ENCODE peak calls at places on chromosomes 6 and 20, in seven cellular contexts. H is stimulated activated CD4-positive, alpha-beta T cell treated with anti-CD3 and anti-CD28 coated beads, Interleukin-1b, Interleukin-23, amount 100 ng/mL, for 1 hour; W is IMR-90; Y is non-pigmented ciliary epithelial cell; T is LoVo; F is RCC 7860; O is GF-D8. R is an unnamed sample.

GRCh38 chr20:34022154-34022842 is 28.6 kb downstream of the RALY start:
- DNase-seq in W (no peak), T (peak; percentile 12), H (no peak), O (no peak), Y (no peak), F (no peak), R (peak; percentile 12)

GRCh38 chr6:33778475-33779121 is 10.3 kb downstream of the LEMD2 start:
- DNase-seq in Y (no peak), T (no peak), H (no peak), O (no peak), F (no peak), W (no peak), R (no peak)

GRCh38 chr6:147285087-147285855 is 81.1 kb downstream of the STXBP5 start:
- DNase-seq in W (peak; percentile 65), T (peak; percentile 6), F (no peak), H (no peak), O (peak; percentile 28), Y (peak; percentile 17), R (peak; percentile 55)

GRCh38 chr6:108966855-108967755 is 118.9 kb downstream of the ARMC2 start:
- DNase-seq in F (peak; percentile 80), H (no peak), T (peak; percentile 4), Y (no peak), W (peak; percentile 60), O (peak; percentile 85), R (peak; percentile 55)

GRCh38 chr6:45663181-45664180 is 285.7 kb upstream of the SUPT3H start:
- DNase-seq in F (no peak), O (no peak), Y (no peak), W (no peak), H (peak; percentile 13), T (no peak), R (peak; percentile 44)

GRCh38 chr6:29828471-29828797 is 809 bp downstream of the HLA-G start:
- DNase-seq in T (no peak), W (no peak), H (peak; percentile 9), Y (no peak), O (no peak), F (no peak), R (no peak)

GRCh38 chr6:38803129-38803528 is 88.0 kb downstream of the DNAH8 start:
- DNase-seq in F (no peak), Y (no peak), T (no peak), H (no peak), W (no peak), O (no peak), R (no peak)

GRCh38 chr6:144394209-144394608 is 109.1 kb downstream of the UTRN start:
- DNase-seq in Y (no peak), T (no peak), H (no peak), W (no peak), F (peak; percentile 40), O (no peak), R (no peak)

GRCh38 chr6:157184202-157185015 is 138.9 kb downstream of the TMEM242 start:
- DNase-seq in H (peak; percentile 29), F (peak; percentile 9), Y (peak; percentile 17), W (peak; percentile 56), T (peak; percentile 6), O (no peak), R (peak; percentile 78)

GRCh38 chr6:167825059-167825758 is 1.5 kb upstream of the AFDN start:
- DNase-seq in O (no peak), F (no peak), Y (no peak), W (no peak), H (no peak), T (no peak), R (peak; percentile 35)

GRCh38 chr6:8278562-8278961 is 156.8 kb downstream of the SLC35B3 start:
- DNase-seq in F (no peak), H (no peak), T (no peak), W (no peak), O (no peak), Y (no peak), R (no peak)

GRCh38 chr20:9617940-9618339 is 103.5 kb downstream of the LAMP5 start:
- DNase-seq in W (peak; percentile 22), T (peak; percentile 22), H (no peak), O (no peak), Y (peak; percentile 18), F (no peak), R (peak; percentile 74)

GRCh38 chr6:111573892-111574800 is 31.5 kb downstream of the TRAF3IP2 start:
- DNase-seq in F (peak; percentile 50), Y (peak; percentile 79), W (peak; percentile 98), H (no peak), T (no peak), O (no peak), R (no peak)

GRCh38 chr20:6768228-6769185 is 1.0 kb downstream of the BMP2 start:
- DNase-seq in T (peak; percentile 20), H (no peak), O (no peak), Y (no peak), W (peak; percentile 4), F (no peak), R (peak; percentile 37)

GRCh38 chr6:158539363-158539762 is 20.5 kb upstream of the TMEM181 start:
- DNase-seq in W (no peak), T (no peak), O (no peak), Y (no peak), F (no peak), H (no peak), R (no peak)

GRCh38 chr20:5980720-5981119 is 30.3 kb downstream of the MCM8 start:
- DNase-seq in F (no peak), T (no peak), H (no peak), W (no peak), O (no peak), Y (no peak), R (no peak)

GRCh38 chr20:3854462-3854870 is 7.8 kb downstream of the MAVS start:
- DNase-seq in W (no peak), F (no peak), O (no peak), T (no peak), H (no peak), Y (no peak), R (no peak)

GRCh38 chr6:69785697-69786096 is 11.1 kb downstream of the LMBRD1 start:
- DNase-seq in F (no peak), H (no peak), O (no peak), T (no peak), Y (no peak), W (no peak), R (no peak)

GRCh38 chr6:167676666-167677421 is 149.9 kb upstream of the AFDN start:
- DNase-seq in H (no peak), F (no peak), Y (no peak), O (no peak), T (no peak), W (no peak), R (peak; percentile 48)

GRCh38 chr6:161117329-161117707 is 125.7 kb downstream of the MAP3K4 start:
- DNase-seq in W (no peak), Y (no peak), H (no peak), T (no peak), O (no peak), F (no peak), R (no peak)

GRCh38 chr6:121216928-121217327 is 117.4 kb downstream of the TBC1D32 start:
- DNase-seq in H (no peak), T (no peak), O (no peak), W (peak; percentile 58), F (no peak), Y (peak; percentile 30), R (no peak)

GRCh38 chr6:47832386-47833080 is 50.7 kb downstream of the OPN5 start:
- DNase-seq in T (no peak), Y (no peak), O (no peak), H (no peak), F (no peak), W (no peak), R (no peak)

GRCh38 chr20:59774204-59774641 is 159.2 kb downstream of the SYCP2 start:
- DNase-seq in H (no peak), O (no peak), F (no peak), Y (no peak), W (no peak), T (no peak), R (no peak)

GRCh38 chr6:10720229-10720959 is 2.5 kb upstream of the TMEM14C start:
- DNase-seq in H (peak; percentile 20), T (no peak), F (no peak), W (peak; percentile 17), O (peak; percentile 47), Y (no peak), R (no peak)

GRCh38 chr6:144870796-144871195 is 585.7 kb downstream of the UTRN start:
- DNase-seq in W (no peak), O (no peak), F (no peak), Y (no peak), T (no peak), H (no peak), R (no peak)

GRCh38 chr6:17719323-17720041 is 12.8 kb upstream of the NUP153 start:
- DNase-seq in Y (no peak), W (no peak), O (no peak), T (no peak), F (no peak), H (no peak), R (no peak)

GRCh38 chr6:32047084-32047478 is 8.9 kb downstream of the CYP21A2 start:
- DNase-seq in W (peak; percentile 24), T (no peak), O (no peak), Y (no peak), F (no peak), H (no peak), R (peak; percentile 37)

GRCh38 chr20:23132930-23133559 is 46.9 kb upstream of the CD93 start:
- DNase-seq in O (peak; percentile 84), W (no peak), F (no peak), T (no peak), Y (no peak), H (no peak), R (no peak)

R was measured in hepatocyte.